ENCODE peak calls at places on chromosomes 16 and 17, in eight cellular contexts. M, F, L, X, G, T, E and S are unnamed samples.

GRCh38 chr16:70737377-70738082 is 51.7 kb upstream of the MTSS2 start:
- DNase-seq in M (peak; percentile 99), F (peak; percentile 73), L (peak; percentile 71), X (peak; percentile 55), G (peak; percentile 94), T (peak; percentile 88), E (no peak), S (peak; percentile 60)

GRCh38 chr17:45339646-45340605 is 23.1 kb upstream of the MAP3K14 start:
- DNase-seq in M (no peak), F (no peak), L (no peak), X (no peak), G (no peak), T (no peak), E (no peak), S (no peak)

GRCh38 chr17:55237268-55237667 is 27.5 kb upstream of the HLF start:
- DNase-seq in M (peak; percentile 1), F (no peak), L (no peak), X (no peak), G (peak; percentile 2), T (no peak), E (no peak), S (no peak)

GRCh38 chr17:63474174-63474913 is 2.5 kb upstream of the ACE start:
- DNase-seq in M (no peak), F (peak; percentile 52), L (no peak), X (peak; percentile 83), G (no peak), T (peak; percentile 40), E (no peak), S (no peak)

GRCh38 chr16:11151156-11151904 is 104.7 kb downstream of the SOCS1 start:
- DNase-seq in M (no peak), F (no peak), L (no peak), X (no peak), G (no peak), T (no peak), E (no peak), S (no peak)

GRCh38 chr17:18921912-18922451 is 30.0 kb upstream of the SLC5A10 start:
- DNase-seq in M (peak; percentile 27), F (peak; percentile 56), L (no peak), X (no peak), G (peak; percentile 10), T (no peak), E (no peak), S (peak; percentile 85)

GRCh38 chr16:88701541-88702363 is 4.5 kb downstream of the RNF166 start:
- DNase-seq in M (no peak), F (no peak), L (no peak), X (no peak), G (no peak), T (no peak), E (no peak), S (no peak)

GRCh38 chr16:76190480-76190879 is 86.7 kb upstream of the CNTNAP4 start:
- DNase-seq in M (no peak), F (no peak), L (no peak), X (no peak), G (no peak), T (no peak), E (no peak), S (no peak)

GRCh38 chr16:79580465-79581200 is 19.9 kb downstream of the MAF start:
- DNase-seq in M (no peak), F (no peak), L (no peak), X (no peak), G (no peak), T (no peak), E (no peak), S (no peak)

GRCh38 chr16:360698-361336 is 8.3 kb upstream of the AXIN1 start:
- DNase-seq in M (no peak), F (no peak), L (no peak), X (no peak), G (no peak), T (no peak), E (no peak), S (no peak)

GRCh38 chr16:10226672-10227306 is 44.6 kb upstream of the GRIN2A start:
- DNase-seq in M (no peak), F (no peak), L (no peak), X (no peak), G (no peak), T (no peak), E (no peak), S (no peak)

GRCh38 chr16:17265177-17265576 is 205.6 kb downstream of the XYLT1 start:
- DNase-seq in M (no peak), F (no peak), L (no peak), X (no peak), G (no peak), T (no peak), E (no peak), S (no peak)

DNA sequence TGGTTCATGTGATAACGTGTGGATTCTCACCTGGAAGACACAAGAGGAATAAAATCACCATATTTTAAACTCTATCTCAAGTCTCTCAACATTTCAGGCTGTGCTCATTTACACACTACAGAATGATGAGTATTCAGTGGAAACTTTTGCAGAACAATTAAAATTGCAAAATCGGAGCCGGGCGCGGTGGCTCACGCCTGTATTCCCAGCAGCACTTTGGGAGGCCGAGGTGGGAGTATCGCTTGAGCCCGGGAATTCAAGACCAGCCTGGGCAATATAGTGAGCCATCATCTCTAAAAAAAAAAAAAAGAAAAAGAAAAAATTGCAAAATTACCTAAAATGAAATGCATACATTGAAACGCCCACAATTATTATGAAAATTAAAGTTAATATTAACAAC is 825.9 kb downstream of the KCNJ18 start:
- DNase-seq in M (no peak), F (no peak), L (no peak), X (no peak), G (no peak), T (no peak), E (no peak), S (no peak)
- TF ChIP-seq CTCF in M (no peak), F (no peak), L (no peak), X (no peak), G (no peak), T (no peak), E (no peak), S (no peak)

GRCh38 chr17:42051013-42051400 is 606 bp upstream of the C17orf113 start:
- DNase-seq in M (no peak), F (no peak), L (no peak), X (no peak), G (no peak), T (no peak), E (no peak), S (no peak)
- H3K4me3 ChIP-seq in M (no peak overlapping the region), F (no peak overlapping the region), L (peak overlapping the region; percentile 31), X (peak overlapping the region; percentile 62), G (no peak overlapping the region), T (peak overlapping the region; percentile 58), E (peak overlapping the region; percentile 63), S (peak overlapping the region; percentile 42)

GRCh38 chr16:55539488-55539887 is 27.0 kb upstream of the CAPNS2 start:
- DNase-seq in M (no peak), F (no peak), L (no peak), X (no peak), G (no peak), T (no peak), E (no peak), S (no peak)

GRCh38 chr16:55539049-55539448 is 27.4 kb upstream of the CAPNS2 start:
- DNase-seq in M (peak; percentile 43), F (peak; percentile 70), L (no peak), X (no peak), G (no peak), T (no peak), E (no peak), S (peak; percentile 45)

GRCh38 chr16:55540221-55540620 is 26.3 kb upstream of the CAPNS2 start:
- DNase-seq in M (no peak), F (no peak), L (no peak), X (no peak), G (no peak), T (no peak), E (no peak), S (no peak)

GRCh38 chr16:55542459-55543082 is 23.9 kb upstream of the CAPNS2 start:
- DNase-seq in M (peak; percentile 82), F (peak; percentile 68), L (no peak), X (no peak), G (peak; percentile 78), T (no peak), E (no peak), S (peak; percentile 64)

GRCh38 chr16:55543470-55543869 is 23.0 kb upstream of the CAPNS2 start:
- DNase-seq in M (peak; percentile 63), F (peak; percentile 68), L (no peak), X (no peak), G (peak; percentile 60), T (no peak), E (no peak), S (peak; percentile 27)
- TF ChIP-seq CTCF in M (peak; percentile 31), F (peak; percentile 23), L (peak; percentile 71), X (peak; percentile 37), G (peak; percentile 4), T (no peak), E (no peak), S (no peak)

DNA sequence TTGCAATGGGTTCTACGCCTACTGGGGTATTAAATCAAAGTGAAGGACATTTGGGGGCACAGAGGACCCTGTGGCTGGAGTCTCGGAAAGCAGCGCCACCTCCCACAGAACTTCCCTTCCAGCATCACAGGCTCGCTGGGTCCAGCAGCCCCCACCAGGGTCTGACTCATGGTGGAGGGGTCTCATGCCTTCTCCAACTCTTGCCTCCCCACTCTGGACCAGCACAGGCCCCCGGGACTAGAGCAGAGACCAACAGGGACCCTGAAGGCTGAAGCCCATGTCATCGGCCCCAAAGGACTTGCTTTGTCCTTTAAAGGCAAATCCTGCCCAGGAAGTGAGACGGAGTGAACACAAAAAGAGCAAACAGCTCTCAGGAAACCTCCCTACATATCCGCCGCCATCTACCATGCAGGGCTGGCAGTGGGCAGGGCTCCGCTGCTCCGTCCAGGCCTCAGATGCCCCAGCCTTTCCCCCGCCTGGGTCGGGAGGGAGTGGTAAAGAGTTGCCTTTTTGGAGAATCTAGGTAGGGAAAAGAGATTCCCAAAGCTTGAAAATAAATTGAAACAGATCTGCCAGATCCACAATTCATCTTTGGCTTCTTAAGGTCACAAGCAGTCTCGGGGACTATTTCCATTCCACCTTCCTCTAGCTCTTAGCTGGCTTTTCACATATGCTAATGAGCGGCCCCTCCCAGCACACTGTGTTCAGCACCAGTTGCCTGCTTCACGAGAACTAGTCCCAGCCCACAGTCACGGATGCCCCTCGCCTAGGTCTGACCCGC is 2.1 kb upstream of the GPRC5C start:
- DNase-seq in M (peak; percentile 16), F (peak; percentile 9), L (no peak), X (peak; percentile 74), G (no peak), T (peak; percentile 76), E (no peak), S (no peak)
- H3K4me3 ChIP-seq in M (peak overlapping the region; percentile 61), F (peak overlapping the region; percentile 59), L (peak overlapping the region; percentile 41), X (peak overlapping the region; percentile 78), G (no peak overlapping the region), T (peak overlapping the region; percentile 81), E (peak overlapping the region; percentile 70), S (no peak overlapping the region)